ENCODE peak calls at places on chromosomes 5 and 9, in four cellular contexts. F, P, C and Y are unnamed samples.

GRCh38 chr9:14652729-14653377 is 40.4 kb downstream of the ZDHHC21 start:
- DNase-seq in F (no peak), P (no peak), C (no peak), Y (no peak)

GRCh38 chr5:143019614-143020515 is 249.7 kb downstream of the ARHGAP26 start:
- DNase-seq in F (no peak), P (no peak), C (no peak), Y (no peak)

GRCh38 chr9:108830292-108830691 is 25.5 kb downstream of the ACTL7B start:
- DNase-seq in F (no peak), P (no peak), C (no peak), Y (no peak)

GRCh38 chr5:142511318-142511717 is 174.6 kb downstream of the FGF1 start:
- DNase-seq in F (no peak), P (no peak), C (no peak), Y (no peak)

GRCh38 chr9:135745686-135746324 is 43.8 kb downstream of the KCNT1 start:
- DNase-seq in F (no peak), P (no peak), C (no peak), Y (no peak)

GRCh38 chr9:109163194-109163593 is 3.9 kb downstream of the FRRS1L start:
- DNase-seq in F (no peak), P (no peak), C (no peak), Y (no peak)

GRCh38 chr9:5897851-5898250 is 7.2 kb downstream of the MLANA start:
- DNase-seq in F (no peak), P (no peak), C (no peak), Y (no peak)

GRCh38 chr9:115808108-115808507 is 345.5 kb upstream of the PAPPA start:
- DNase-seq in F (no peak), P (no peak), C (no peak), Y (no peak)

GRCh38 chr5:150999704-151000452 is 20.5 kb upstream of the GPX3 start:
- DNase-seq in F (no peak), P (no peak), C (no peak), Y (no peak)

GRCh38 chr9:27382308-27382707 is 85.4 kb upstream of the EQTN start:
- DNase-seq in F (no peak), P (no peak), C (no peak), Y (no peak)

GRCh38 chr9:124021385-124021769 is 9.8 kb downstream of the LHX2 start:
- DNase-seq in F (no peak), P (no peak), C (no peak), Y (no peak)

GRCh38 chr5:138610468-138611294 is 35.5 kb upstream of the HSPA9 start:
- DNase-seq in F (no peak), P (peak), C (no peak), Y (peak)

GRCh38 chr5:39501403-39501802 is 76.6 kb upstream of the DAB2 start:
- DNase-seq in F (no peak), P (no peak), C (peak), Y (no peak)

GRCh38 chr5:10031817-10032216 is 217.9 kb downstream of the ATPSCKMT start:
- DNase-seq in F (no peak), P (no peak), C (no peak), Y (no peak)

GRCh38 chr9:91693226-91693625 is 256.8 kb downstream of the ROR2 start:
- DNase-seq in F (no peak), P (no peak), C (no peak), Y (no peak)

GRCh38 chr5:74621492-74621891 is 19.0 kb downstream of the ENC1 start:
- DNase-seq in F (no peak), P (no peak), C (no peak), Y (no peak)

GRCh38 chr5:178590141-178590923 is at the start of gene COL23A1:
- DNase-seq in F (peak), P (peak), C (no peak), Y (no peak)